ENCODE peak calls at places on chromosomes 3 and 15, in seven cellular contexts. H is AG10803, S is K562, D is endothelial cell, N is colonic mucosa, R is mammary epithelial cell, L is OCI-LY7. I is an unnamed sample.

GRCh38 chr3:120432105-120432860 is 18.5 kb downstream of the FSTL1 start:
- DNase-seq in H (peak), S (no peak), D (no peak), N (no peak), R (no peak), L (no peak), I (no peak)

GRCh38 chr15:96234109-96234892 is 96.2 kb upstream of the NR2F2 start:
- DNase-seq in H (peak), S (peak), D (no peak), N (no peak), R (peak), L (no peak), I (no peak)

GRCh38 chr15:99435761-99436346 is 129.9 kb upstream of the MEF2A start:
- DNase-seq in H (peak), S (no peak), D (no peak), N (peak), R (no peak), L (no peak), I (no peak)

GRCh38 chr3:53295410-53295809 is 39.6 kb upstream of the TKT start:
- DNase-seq in H (no peak), S (no peak), D (no peak), N (no peak), R (no peak), L (no peak), I (no peak)

GRCh38 chr3:160629491-160629890 is 47.5 kb upstream of the ARL14 start:
- DNase-seq in H (no peak), S (no peak), D (no peak), N (no peak), R (no peak), L (no peak), I (no peak)

GRCh38 chr15:37107754-37108724 is 7.7 kb upstream of the MEIS2 start:
- DNase-seq in H (no peak), S (no peak), D (no peak), N (no peak), R (no peak), L (no peak), I (no peak)

GRCh38 chr15:51093865-51094605 is 671 bp downstream of the TNFAIP8L3 start:
- DNase-seq in H (peak), S (no peak), D (peak), N (peak), R (peak), L (no peak), I (no peak)

GRCh38 chr3:192825191-192825590 is 92.5 kb downstream of the MB21D2 start:
- DNase-seq in H (peak), S (no peak), D (no peak), N (no peak), R (no peak), L (no peak), I (no peak)

GRCh38 chr15:83320831-83321230 is 36.4 kb upstream of the BNC1 start:
- DNase-seq in H (peak), S (no peak), D (no peak), N (no peak), R (no peak), L (no peak), I (no peak)

GRCh38 chr15:72248514-72248913 is 17.5 kb upstream of the PKM start:
- DNase-seq in H (no peak), S (no peak), D (no peak), N (no peak), R (no peak), L (no peak), I (no peak)

GRCh38 chr3:101036676-101037075 is 43.5 kb upstream of the ABI3BP start:
- DNase-seq in H (peak), S (no peak), D (no peak), N (no peak), R (peak), L (no peak), I (no peak)

GRCh38 chr3:177441281-177441812 is 244.1 kb upstream of the TBL1XR1 start:
- DNase-seq in H (peak), S (no peak), D (no peak), N (no peak), R (no peak), L (no peak), I (no peak)

GRCh38 chr15:42800731-42801474 is 64.0 kb upstream of the CDAN1 start:
- DNase-seq in H (no peak), S (no peak), D (peak), N (no peak), R (no peak), L (peak), I (no peak)
- TF ChIP-seq CTCF in H (no peak), S (peak), D (no peak), N (no peak), R (peak), L (peak), I (peak)

DNA sequence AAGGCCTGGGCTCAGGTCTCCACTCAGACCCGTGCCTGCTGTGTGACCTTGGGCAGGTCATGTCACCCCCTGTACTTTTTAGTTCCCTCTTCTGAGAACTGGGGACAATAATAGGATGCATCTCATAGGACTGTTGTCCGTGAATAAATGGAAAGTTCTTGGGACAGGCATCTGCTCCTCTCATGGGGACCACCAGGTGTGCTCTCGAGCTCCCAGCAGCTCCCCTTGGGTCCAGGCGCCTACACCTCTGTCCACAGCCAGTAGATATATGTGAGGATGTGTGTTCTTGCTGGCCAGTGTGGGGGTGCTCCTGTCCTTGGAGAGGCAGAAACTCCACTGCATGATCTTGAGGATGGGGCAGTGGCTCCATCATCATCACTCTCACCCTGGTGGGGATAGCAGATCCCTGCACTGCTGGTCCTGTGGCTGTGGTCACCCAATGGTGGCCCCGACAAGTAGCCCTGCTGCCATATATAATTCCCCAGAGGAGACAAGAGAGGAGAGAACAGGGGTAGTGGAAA is 257.6 kb upstream of the TLE3 start:
- DNase-seq in H (no peak), S (peak), D (no peak), N (no peak), R (no peak), L (peak), I (no peak)
- TF ChIP-seq CTCF in H (peak), S (peak), D (peak), N (no peak), R (peak), L (peak), I (no peak)

DNA sequence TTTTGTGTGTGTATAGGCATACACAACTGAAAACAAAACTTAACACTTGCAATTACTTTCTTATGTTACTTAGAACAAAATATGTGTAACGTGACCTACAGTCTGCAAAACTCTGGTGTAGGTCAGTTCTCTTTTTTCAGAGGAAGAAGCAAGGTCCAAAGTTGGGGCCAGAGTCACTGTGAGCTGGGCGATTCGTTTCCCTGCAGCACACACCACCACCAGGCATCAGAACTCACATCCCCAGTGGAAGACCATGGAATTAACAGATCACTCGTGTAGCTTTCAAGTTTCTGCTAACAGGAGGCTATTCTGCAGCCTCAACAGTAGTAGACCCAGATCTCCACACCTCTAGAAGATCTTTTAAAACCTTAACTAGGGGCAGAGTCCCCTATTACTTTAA is 25.8 kb downstream of the ANP32A start:
- DNase-seq in H (no peak), S (no peak), D (no peak), N (no peak), R (no peak), L (no peak), I (no peak)
- TF ChIP-seq CTCF in H (peak), S (no peak), D (no peak), N (no peak), R (no peak), L (no peak), I (no peak)

GRCh38 chr3:32899265-32899664 is 52.2 kb upstream of the CCR4 start:
- DNase-seq in H (no peak), S (no peak), D (no peak), N (no peak), R (no peak), L (no peak), I (no peak)

GRCh38 chr3:32895701-32896100 is 55.7 kb upstream of the CCR4 start:
- DNase-seq in H (no peak), S (no peak), D (no peak), N (no peak), R (no peak), L (no peak), I (no peak)

GRCh38 chr3:32896143-32896542 is 55.3 kb upstream of the CCR4 start:
- DNase-seq in H (no peak), S (no peak), D (no peak), N (no peak), R (no peak), L (no peak), I (no peak)

GRCh38 chr3:32897202-32897601 is 54.2 kb upstream of the CCR4 start:
- DNase-seq in H (no peak), S (no peak), D (no peak), N (no peak), R (no peak), L (no peak), I (no peak)

DNA sequence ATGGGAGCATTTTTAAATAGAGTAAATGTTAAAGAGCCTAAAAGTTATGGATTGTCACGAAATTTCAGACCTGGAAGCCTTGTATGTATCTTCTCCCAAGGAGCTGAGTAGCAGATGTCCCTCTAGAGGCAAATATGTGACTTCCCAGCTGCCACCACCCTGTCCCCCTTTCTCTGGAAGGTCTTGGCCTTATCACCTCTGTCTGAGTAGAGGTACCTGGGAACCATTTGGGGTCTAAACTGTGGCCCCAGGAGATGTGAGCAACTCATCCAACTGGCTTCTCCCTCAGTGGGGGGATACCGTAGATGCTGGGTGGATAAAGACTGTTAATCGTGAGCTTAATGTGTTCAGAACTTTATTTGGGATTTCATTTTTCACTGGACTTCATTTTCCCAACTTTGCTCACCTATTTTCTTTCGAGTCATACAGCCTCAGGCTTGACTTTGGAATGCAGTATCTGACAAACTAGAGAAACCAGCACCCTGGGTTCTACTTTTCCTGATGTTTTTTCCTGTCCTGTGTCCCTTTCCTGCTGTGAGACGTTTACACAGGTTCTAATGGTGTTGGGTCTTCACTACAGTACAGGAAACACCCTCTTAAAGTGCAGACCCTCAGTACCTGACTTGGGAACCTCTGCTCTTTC is 53.3 kb upstream of the CCR4 start:
- DNase-seq in H (no peak), S (no peak), D (no peak), N (no peak), R (peak), L (no peak), I (no peak)
- TF ChIP-seq CTCF in H (no peak), S (peak), D (no peak), N (no peak), R (peak), L (no peak), I (no peak)

GRCh38 chr15:39013262-39013661 is 448.6 kb upstream of the RASGRP1 start:
- DNase-seq in H (no peak), S (no peak), D (no peak), N (no peak), R (no peak), L (no peak), I (no peak)
- TF ChIP-seq CTCF in H (no peak), S (peak), D (no peak), N (no peak), R (no peak), L (no peak), I (no peak)

DNA sequence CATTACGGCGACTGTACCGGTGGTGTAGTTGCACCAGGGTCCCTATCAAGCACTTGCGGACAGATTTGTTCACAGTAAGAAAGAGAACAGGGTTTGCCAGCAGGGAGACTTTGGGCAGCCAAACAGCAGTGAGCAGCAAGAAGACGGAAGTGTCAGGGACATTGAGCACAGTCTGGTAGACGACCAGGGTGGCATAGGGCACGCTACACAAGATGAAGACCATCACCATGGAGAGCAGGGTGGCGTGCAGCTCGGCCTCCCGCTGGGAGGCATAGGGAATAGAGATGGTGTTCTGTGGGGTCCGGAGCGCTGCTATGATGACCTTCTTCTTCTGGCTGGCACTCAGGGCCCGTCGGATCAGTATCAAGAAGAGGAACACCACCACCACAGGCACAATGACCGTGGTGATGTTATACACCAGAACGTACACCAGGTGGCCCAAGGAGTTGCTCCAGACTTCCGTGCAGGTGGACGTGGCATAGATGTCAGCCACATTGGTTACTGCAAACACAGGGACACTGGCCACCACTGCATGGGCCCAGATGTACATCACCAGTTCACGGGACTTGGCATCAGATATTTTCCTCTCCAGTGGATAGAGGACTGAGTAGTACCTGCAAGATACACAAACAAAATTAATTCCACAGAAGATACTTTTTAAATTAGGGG is 19.1 kb upstream of the FSIP1 start:
- DNase-seq in H (no peak), S (peak), D (peak), N (peak), R (peak), L (peak), I (no peak)
- TF ChIP-seq CTCF in H (peak), S (peak), D (peak), N (peak), R (peak), L (peak), I (peak)

GRCh38 chr15:65286069-65286703 is 497 bp downstream of the PARP16 start:
- DNase-seq in H (no peak), S (peak), D (peak), N (peak), R (peak), L (peak), I (no peak)
- TF ChIP-seq CTCF in H (no peak), S (no peak), D (no peak), N (no peak), R (no peak), L (no peak), I (no peak)

GRCh38 chr3:143497382-143497781 is 350.9 kb downstream of the SLC9A9 start:
- DNase-seq in H (no peak), S (no peak), D (no peak), N (no peak), R (no peak), L (no peak), I (no peak)

GRCh38 chr3:143495527-143495926 is 352.7 kb downstream of the SLC9A9 start:
- DNase-seq in H (no peak), S (no peak), D (no peak), N (no peak), R (no peak), L (no peak), I (no peak)
- TF ChIP-seq CTCF in H (no peak), S (no peak), D (no peak), N (no peak), R (no peak), L (no peak), I (no peak)

GRCh38 chr3:189143321-189143720 is 28.4 kb upstream of the TPRG1 start:
- DNase-seq in H (no peak), S (no peak), D (no peak), N (no peak), R (no peak), L (no peak), I (no peak)

GRCh38 chr3:189146842-189147241 is 24.9 kb upstream of the TPRG1 start:
- DNase-seq in H (no peak), S (no peak), D (no peak), N (no peak), R (peak), L (no peak), I (no peak)

GRCh38 chr3:189148090-189148507 is 23.7 kb upstream of the TPRG1 start:
- DNase-seq in H (peak), S (peak), D (peak), N (peak), R (peak), L (peak), I (no peak)

GRCh38 chr3:189142527-189142926 is 29.2 kb upstream of the TPRG1 start:
- DNase-seq in H (no peak), S (no peak), D (no peak), N (no peak), R (peak), L (no peak), I (no peak)

GRCh38 chr3:189144645-189145044 is 27.1 kb upstream of the TPRG1 start:
- DNase-seq in H (peak), S (no peak), D (no peak), N (peak), R (peak), L (peak), I (no peak)
- TF ChIP-seq CTCF in H (no peak), S (no peak), D (no peak), N (peak), R (peak), L (peak), I (peak)

GRCh38 chr15:86541540-86541939 is 461.9 kb downstream of the AGBL1 start:
- DNase-seq in H (no peak), S (no peak), D (no peak), N (no peak), R (no peak), L (no peak), I (no peak)
- TF ChIP-seq CTCF in H (no peak), S (no peak), D (no peak), N (no peak), R (no peak), L (no peak), I (no peak)

I was measured in D721Med.